ENCODE peak calls at places on chromosomes 6 and 20, in eight cellular contexts. B is esophagus squamous epithelium; U is stimulated activated CD8-positive, alpha-beta memory T cell treated with anti-CD3 and anti-CD28 coated beads, Interleukin-4, amount 100 ng/mL, for 24 hours; K is SJSA1; D is mammary epithelial cell; H is AML-193; M is T-helper 2 cell; W is neural progenitor cell. I is an unnamed sample.

GRCh38 chr20:44020406-44021148 is 105.9 kb downstream of the TOX2 start:
- DNase-seq in B (no peak), U (no peak), K (no peak), D (no peak), H (no peak), M (no peak), W (no peak), I (no peak)

GRCh38 chr6:89501239-89501638 is 68.3 kb downstream of the ANKRD6 start:
- DNase-seq in B (no peak), U (no peak), K (no peak), D (no peak), H (no peak), M (no peak), W (peak; percentile 91), I (no peak)

GRCh38 chr6:104995989-104996617 is 39.2 kb downstream of the LIN28B start:
- DNase-seq in B (no peak), U (no peak), K (peak; percentile 16), D (peak; percentile 5), H (no peak), M (no peak), W (no peak), I (no peak)

GRCh38 chr20:31260326-31260932 is 3.0 kb downstream of the DEFB115 start:
- DNase-seq in B (no peak), U (no peak), K (no peak), D (peak; percentile 8), H (peak; percentile 23), M (no peak), W (no peak), I (no peak)

GRCh38 chr6:27847706-27848105 is 64.5 kb downstream of the OR2B2 start:
- DNase-seq in B (no peak), U (no peak), K (no peak), D (peak; percentile 31), H (no peak), M (no peak), W (no peak), I (no peak)

GRCh38 chr6:11889574-11889973 is 111.0 kb upstream of the ADTRP start:
- DNase-seq in B (no peak), U (no peak), K (no peak), D (no peak), H (no peak), M (no peak), W (no peak), I (no peak)

GRCh38 chr6:85498596-85499258 is 48.8 kb downstream of the NT5E start:
- DNase-seq in B (no peak), U (no peak), K (no peak), D (peak; percentile 83), H (peak; percentile 53), M (no peak), W (no peak), I (peak; percentile 46)

GRCh38 chr6:110053395-110054240 is 75.5 kb downstream of the GPR6 start:
- DNase-seq in B (no peak), U (no peak), K (peak; percentile 22), D (peak; percentile 29), H (peak; percentile 42), M (no peak), W (peak; percentile 82), I (no peak)

GRCh38 chr20:20782747-20783146 is 70.3 kb upstream of the RALGAPA2 start:
- DNase-seq in B (no peak), U (no peak), K (no peak), D (no peak), H (no peak), M (no peak), W (no peak), I (no peak)

GRCh38 chr6:121748376-121748775 is 312.9 kb downstream of the GJA1 start:
- DNase-seq in B (no peak), U (no peak), K (no peak), D (peak; percentile 60), H (no peak), M (no peak), W (peak; percentile 11), I (peak; percentile 39)

GRCh38 chr6:135932651-135933050 is 81.2 kb downstream of the PDE7B start:
- DNase-seq in B (no peak), U (no peak), K (no peak), D (no peak), H (no peak), M (no peak), W (no peak), I (no peak)

GRCh38 chr6:144408151-144408550 is 123.0 kb downstream of the UTRN start:
- DNase-seq in B (no peak), U (no peak), K (no peak), D (no peak), H (no peak), M (no peak), W (peak; percentile 9), I (no peak)

I was measured in epithelial cell of prostate.